ENCODE peak calls at places on chromosomes 11 and 22, in five cellular contexts. One of them, this sample, is unnamed.
A peak's percentile ranks its signal among the peaks of the same experiment; 100 is the strongest.

GRCh38 chr11:65403607-65404121 is 17.2 kb downstream of the FRMD8 start:
- DNase-seq in fibroblast of the aortic adventitia: no peak
- DNase-seq in H1: no peak
- DNase-seq in astrocyte of the spinal cord: no peak
- DNase-seq in cardiac fibroblast: no peak
- DNase-seq in this sample: no peak

GRCh38 chr22:44963832-44964721 is 45.7 kb downstream of the PHF21B start:
- DNase-seq in fibroblast of the aortic adventitia: no peak
- DNase-seq in H1: no peak
- DNase-seq in astrocyte of the spinal cord: no peak
- DNase-seq in cardiac fibroblast: no peak
- DNase-seq in this sample: no peak

GRCh38 chr22:38760477-38761201 is 4.8 kb upstream of the SUN2 start:
- DNase-seq in fibroblast of the aortic adventitia: peak; percentile 15
- DNase-seq in H1: no peak
- DNase-seq in astrocyte of the spinal cord: no peak
- DNase-seq in cardiac fibroblast: peak; percentile 72
- DNase-seq in this sample: no peak

GRCh38 chr11:14424096-14424495 is 65.1 kb upstream of the RRAS2 start:
- DNase-seq in fibroblast of the aortic adventitia: peak; percentile 41
- DNase-seq in H1: no peak
- DNase-seq in astrocyte of the spinal cord: peak; percentile 59
- DNase-seq in cardiac fibroblast: peak; percentile 83
- DNase-seq in this sample: no peak

GRCh38 chr11:67280791-67281551 is 8.1 kb upstream of the ANKRD13D start:
- DNase-seq in fibroblast of the aortic adventitia: no peak
- DNase-seq in H1: no peak
- DNase-seq in astrocyte of the spinal cord: no peak
- DNase-seq in cardiac fibroblast: no peak
- DNase-seq in this sample: no peak

GRCh38 chr11:8717876-8718753 is 35.5 kb downstream of the RPL27A start:
- DNase-seq in fibroblast of the aortic adventitia: peak; percentile 89
- DNase-seq in H1: no peak
- DNase-seq in astrocyte of the spinal cord: peak; percentile 89
- DNase-seq in cardiac fibroblast: peak; percentile 76
- DNase-seq in this sample: no peak

GRCh38 chr11:76770642-76771445 is 12.3 kb upstream of the TSKU start:
- DNase-seq in fibroblast of the aortic adventitia: peak; percentile 89
- DNase-seq in H1: no peak
- DNase-seq in astrocyte of the spinal cord: peak; percentile 98
- DNase-seq in cardiac fibroblast: peak; percentile 95
- DNase-seq in this sample: no peak

GRCh38 chr22:17120711-17121234 is 387 bp downstream of the TMEM121B start:
- DNase-seq in fibroblast of the aortic adventitia: no peak
- DNase-seq in H1: no peak
- DNase-seq in astrocyte of the spinal cord: no peak
- DNase-seq in cardiac fibroblast: no peak
- DNase-seq in this sample: peak; percentile 59

GRCh38 chr22:31625661-31626426 is 36.2 kb downstream of the PISD start:
- DNase-seq in fibroblast of the aortic adventitia: peak; percentile 43
- DNase-seq in H1: no peak
- DNase-seq in astrocyte of the spinal cord: peak; percentile 23
- DNase-seq in cardiac fibroblast: peak; percentile 50
- DNase-seq in this sample: peak; percentile 63

GRCh38 chr11:57901756-57902155 is 121.9 kb upstream of the OR9Q1 start:
- DNase-seq in fibroblast of the aortic adventitia: no peak
- DNase-seq in H1: no peak
- DNase-seq in astrocyte of the spinal cord: no peak
- DNase-seq in cardiac fibroblast: no peak
- DNase-seq in this sample: no peak

GRCh38 chr11:70810131-70810530 is 411.8 kb downstream of the CTTN start:
- DNase-seq in fibroblast of the aortic adventitia: no peak
- DNase-seq in H1: no peak
- DNase-seq in astrocyte of the spinal cord: no peak
- DNase-seq in cardiac fibroblast: no peak
- DNase-seq in this sample: no peak

GRCh38 chr11:70811483-70811882 is 413.2 kb downstream of the CTTN start:
- DNase-seq in fibroblast of the aortic adventitia: no peak
- DNase-seq in H1: no peak
- DNase-seq in astrocyte of the spinal cord: no peak
- DNase-seq in cardiac fibroblast: no peak
- DNase-seq in this sample: no peak

GRCh38 chr11:70812472-70812871 is 414.1 kb downstream of the CTTN start:
- DNase-seq in fibroblast of the aortic adventitia: no peak
- DNase-seq in H1: no peak
- DNase-seq in astrocyte of the spinal cord: no peak
- DNase-seq in cardiac fibroblast: no peak
- DNase-seq in this sample: no peak

GRCh38 chr11:70813651-70814050 is 415.3 kb downstream of the CTTN start:
- DNase-seq in fibroblast of the aortic adventitia: no peak
- DNase-seq in H1: no peak
- DNase-seq in astrocyte of the spinal cord: no peak
- DNase-seq in cardiac fibroblast: no peak
- DNase-seq in this sample: no peak

DNA sequence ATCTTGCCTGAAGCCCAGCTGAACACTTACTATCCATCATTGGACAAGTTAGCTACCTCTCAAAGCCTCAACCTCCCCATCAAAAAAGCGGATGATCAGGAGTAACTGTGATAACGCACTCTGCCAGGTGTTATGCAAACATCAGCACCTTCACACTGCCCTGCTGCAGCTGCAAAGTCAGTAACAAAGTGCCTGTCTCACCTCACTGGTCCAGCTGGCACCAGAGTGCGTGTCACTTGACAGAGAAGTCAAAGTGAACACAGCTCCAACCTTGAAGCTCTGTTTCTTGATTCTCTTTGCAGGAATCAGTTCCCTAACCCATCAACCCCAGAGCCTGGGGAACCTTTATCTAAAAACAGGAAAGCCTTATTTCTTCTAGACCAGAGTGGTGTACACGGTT is 413.6 kb downstream of the CTTN start:
- DNase-seq in fibroblast of the aortic adventitia: no peak
- DNase-seq in H1: no peak
- DNase-seq in astrocyte of the spinal cord: no peak
- DNase-seq in cardiac fibroblast: no peak
- DNase-seq in this sample: no peak
- H3K4me3 ChIP-seq in fibroblast of the aortic adventitia: no peak overlapping the region
- H3K4me3 ChIP-seq in H1: no peak overlapping the region
- H3K4me3 ChIP-seq in astrocyte of the spinal cord: no peak overlapping the region
- H3K4me3 ChIP-seq in cardiac fibroblast: no peak overlapping the region
- H3K4me3 ChIP-seq in this sample: no peak overlapping the region

GRCh38 chr11:13238879-13239514 is 38.6 kb upstream of the BMAL1 start:
- DNase-seq in fibroblast of the aortic adventitia: peak; percentile 67
- DNase-seq in H1: no peak
- DNase-seq in astrocyte of the spinal cord: peak; percentile 33
- DNase-seq in cardiac fibroblast: peak; percentile 66
- DNase-seq in this sample: no peak
- H3K4me3 ChIP-seq in fibroblast of the aortic adventitia: no peak overlapping the region
- H3K4me3 ChIP-seq in H1: no peak overlapping the region
- H3K4me3 ChIP-seq in astrocyte of the spinal cord: no peak overlapping the region
- H3K4me3 ChIP-seq in cardiac fibroblast: no peak overlapping the region
- H3K4me3 ChIP-seq in this sample: no peak overlapping the region

GRCh38 chr22:21643533-21644357 is 1.6 kb downstream of the SDF2L1 start:
- DNase-seq in fibroblast of the aortic adventitia: no peak
- DNase-seq in H1: no peak
- DNase-seq in astrocyte of the spinal cord: no peak
- DNase-seq in cardiac fibroblast: no peak
- DNase-seq in this sample: no peak
- H3K4me3 ChIP-seq in fibroblast of the aortic adventitia: peak overlapping the region; percentile 82
- H3K4me3 ChIP-seq in H1: no peak overlapping the region
- H3K4me3 ChIP-seq in astrocyte of the spinal cord: no peak overlapping the region
- H3K4me3 ChIP-seq in cardiac fibroblast: peak overlapping the region; percentile 86
- H3K4me3 ChIP-seq in this sample: peak overlapping the region; percentile 66

GRCh38 chr22:23752090-23752691 is 1.3 kb upstream of the ZNF70 start:
- DNase-seq in fibroblast of the aortic adventitia: no peak
- DNase-seq in H1: no peak
- DNase-seq in astrocyte of the spinal cord: no peak
- DNase-seq in cardiac fibroblast: no peak
- DNase-seq in this sample: no peak
- H3K4me3 ChIP-seq in fibroblast of the aortic adventitia: no peak overlapping the region
- H3K4me3 ChIP-seq in H1: peak overlapping the region; percentile 56
- H3K4me3 ChIP-seq in astrocyte of the spinal cord: no peak overlapping the region
- H3K4me3 ChIP-seq in cardiac fibroblast: no peak overlapping the region
- H3K4me3 ChIP-seq in this sample: no peak overlapping the region

DNA sequence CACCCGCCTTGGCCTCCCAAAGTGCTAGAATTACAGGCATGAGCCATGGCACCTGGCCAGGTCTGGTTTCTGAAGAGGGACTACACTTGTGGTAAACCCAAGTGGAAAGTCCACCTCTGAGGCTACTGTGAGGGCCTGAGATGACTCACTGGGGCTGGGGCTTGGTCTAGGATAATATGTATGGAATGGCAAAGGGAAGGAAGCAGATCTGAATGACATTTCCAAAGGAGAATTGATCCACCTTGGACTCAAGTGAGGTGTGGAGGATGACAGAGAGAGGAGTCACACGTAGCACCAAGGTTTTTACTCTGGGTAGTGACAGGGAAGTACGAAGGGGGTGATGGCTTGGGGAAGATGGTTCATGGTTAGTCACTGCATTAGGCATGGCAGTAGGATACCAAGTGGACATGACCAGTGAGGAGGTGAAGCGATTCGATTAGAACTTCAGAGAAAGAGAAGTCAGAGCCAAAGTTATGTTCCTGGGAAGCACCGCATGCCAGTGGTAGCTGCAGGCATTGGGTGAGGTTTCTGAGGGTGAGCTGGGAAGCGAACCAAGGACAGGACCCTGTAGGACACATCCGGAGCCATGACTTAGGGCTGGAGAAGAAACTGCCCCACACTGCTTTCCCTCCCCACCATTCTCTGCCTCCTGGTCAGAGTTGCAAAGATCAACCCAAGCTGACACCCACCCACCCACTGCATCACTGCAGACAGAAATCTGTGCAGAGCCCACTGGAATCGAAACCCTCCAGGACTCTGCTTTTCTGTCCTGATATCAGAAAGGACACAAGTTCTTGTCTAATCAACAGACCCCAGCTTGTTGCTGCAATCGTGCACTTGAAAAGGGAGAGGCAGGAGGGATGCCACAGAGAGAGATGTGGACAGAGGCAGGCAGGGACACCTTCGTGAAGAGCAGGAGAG is 13.0 kb upstream of the BCL9L start:
- DNase-seq in fibroblast of the aortic adventitia: peak; percentile 51
- DNase-seq in H1: no peak
- DNase-seq in astrocyte of the spinal cord: peak; percentile 83
- DNase-seq in cardiac fibroblast: peak; percentile 65
- DNase-seq in this sample: no peak
- H3K4me3 ChIP-seq in fibroblast of the aortic adventitia: no peak overlapping the region
- H3K4me3 ChIP-seq in H1: no peak overlapping the region
- H3K4me3 ChIP-seq in astrocyte of the spinal cord: no peak overlapping the region
- H3K4me3 ChIP-seq in cardiac fibroblast: no peak overlapping the region
- H3K4me3 ChIP-seq in this sample: no peak overlapping the region

GRCh38 chr22:46238541-46238940 is 11.6 kb downstream of the CDPF1 start:
- DNase-seq in fibroblast of the aortic adventitia: no peak
- DNase-seq in H1: no peak
- DNase-seq in astrocyte of the spinal cord: no peak
- DNase-seq in cardiac fibroblast: no peak
- DNase-seq in this sample: no peak

GRCh38 chr22:46240917-46241316 is 9.2 kb downstream of the CDPF1 start:
- DNase-seq in fibroblast of the aortic adventitia: no peak
- DNase-seq in H1: no peak
- DNase-seq in astrocyte of the spinal cord: no peak
- DNase-seq in cardiac fibroblast: no peak
- DNase-seq in this sample: no peak

GRCh38 chr22:46240506-46240905 is 9.6 kb downstream of the CDPF1 start:
- DNase-seq in fibroblast of the aortic adventitia: no peak
- DNase-seq in H1: no peak
- DNase-seq in astrocyte of the spinal cord: no peak
- DNase-seq in cardiac fibroblast: no peak
- DNase-seq in this sample: no peak

GRCh38 chr22:46240073-46240472 is 10.0 kb downstream of the CDPF1 start:
- DNase-seq in fibroblast of the aortic adventitia: no peak
- DNase-seq in H1: no peak
- DNase-seq in astrocyte of the spinal cord: no peak
- DNase-seq in cardiac fibroblast: no peak
- DNase-seq in this sample: no peak

GRCh38 chr22:46239261-46240048 is 10.6 kb downstream of the CDPF1 start:
- DNase-seq in fibroblast of the aortic adventitia: no peak
- DNase-seq in H1: no peak
- DNase-seq in astrocyte of the spinal cord: no peak
- DNase-seq in cardiac fibroblast: no peak
- DNase-seq in this sample: no peak
- H3K4me3 ChIP-seq in fibroblast of the aortic adventitia: no peak overlapping the region
- H3K4me3 ChIP-seq in H1: no peak overlapping the region
- H3K4me3 ChIP-seq in astrocyte of the spinal cord: no peak overlapping the region
- H3K4me3 ChIP-seq in cardiac fibroblast: no peak overlapping the region
- H3K4me3 ChIP-seq in this sample: no peak overlapping the region

GRCh38 chr11:47071341-47071740 is 105.3 kb downstream of the ARFGAP2 start:
- DNase-seq in fibroblast of the aortic adventitia: no peak
- DNase-seq in H1: no peak
- DNase-seq in astrocyte of the spinal cord: no peak
- DNase-seq in cardiac fibroblast: no peak
- DNase-seq in this sample: no peak
- H3K4me3 ChIP-seq in fibroblast of the aortic adventitia: no peak overlapping the region
- H3K4me3 ChIP-seq in H1: no peak overlapping the region
- H3K4me3 ChIP-seq in astrocyte of the spinal cord: no peak overlapping the region
- H3K4me3 ChIP-seq in cardiac fibroblast: no peak overlapping the region
- H3K4me3 ChIP-seq in this sample: no peak overlapping the region

DNA sequence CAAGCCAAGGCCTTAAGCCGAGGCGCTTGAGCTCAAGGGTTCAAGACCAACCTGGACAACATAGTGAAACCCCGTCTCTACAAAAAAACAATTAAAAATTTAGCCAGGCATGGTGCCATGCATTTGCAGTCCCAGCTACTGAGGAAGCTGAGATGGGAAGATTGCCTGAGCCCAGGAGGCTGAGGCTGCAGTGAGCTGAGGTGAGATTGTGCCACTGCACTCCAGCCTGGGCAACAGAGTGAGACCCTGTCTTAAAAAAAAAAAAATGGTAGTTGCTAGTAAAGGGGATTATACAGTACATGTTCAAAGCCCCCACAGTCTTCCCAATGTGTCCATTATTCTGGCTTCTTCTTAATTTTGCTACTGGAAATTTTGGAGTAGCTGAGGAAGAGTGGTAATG is 18.2 kb downstream of the CABIN1 start:
- DNase-seq in fibroblast of the aortic adventitia: no peak
- DNase-seq in H1: no peak
- DNase-seq in astrocyte of the spinal cord: no peak
- DNase-seq in cardiac fibroblast: no peak
- DNase-seq in this sample: no peak
- H3K4me3 ChIP-seq in fibroblast of the aortic adventitia: no peak overlapping the region
- H3K4me3 ChIP-seq in H1: no peak overlapping the region
- H3K4me3 ChIP-seq in astrocyte of the spinal cord: no peak overlapping the region
- H3K4me3 ChIP-seq in cardiac fibroblast: no peak overlapping the region
- H3K4me3 ChIP-seq in this sample: no peak overlapping the region

GRCh38 chr11:68398870-68399865 is 61.4 kb upstream of the PPP6R3 start:
- DNase-seq in fibroblast of the aortic adventitia: peak; percentile 17
- DNase-seq in H1: no peak
- DNase-seq in astrocyte of the spinal cord: no peak
- DNase-seq in cardiac fibroblast: no peak
- DNase-seq in this sample: no peak
- H3K4me3 ChIP-seq in fibroblast of the aortic adventitia: no peak overlapping the region
- H3K4me3 ChIP-seq in H1: no peak overlapping the region
- H3K4me3 ChIP-seq in astrocyte of the spinal cord: no peak overlapping the region
- H3K4me3 ChIP-seq in cardiac fibroblast: no peak overlapping the region
- H3K4me3 ChIP-seq in this sample: no peak overlapping the region

DNA sequence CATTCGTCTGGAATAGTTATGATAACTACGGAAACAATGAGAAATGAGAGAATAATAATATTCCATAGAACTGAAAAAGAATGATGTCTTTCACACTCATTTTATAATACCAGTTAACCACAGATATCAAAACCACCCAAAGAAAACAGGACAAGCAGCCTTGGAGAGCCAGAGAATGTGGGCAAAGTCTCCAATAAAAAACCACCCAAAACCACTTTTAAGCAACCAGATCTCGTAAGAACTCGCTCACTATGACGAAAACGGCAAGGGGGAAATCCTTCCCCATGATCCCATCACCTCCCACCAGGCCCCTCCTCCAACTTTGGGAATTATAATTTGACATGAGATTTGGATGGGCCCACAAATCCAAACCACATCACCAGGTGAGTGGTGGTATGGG is 60.8 kb downstream of the ARHGAP32 start:
- DNase-seq in fibroblast of the aortic adventitia: no peak
- DNase-seq in H1: no peak
- DNase-seq in astrocyte of the spinal cord: peak; percentile 42
- DNase-seq in cardiac fibroblast: no peak
- DNase-seq in this sample: no peak
- H3K4me3 ChIP-seq in fibroblast of the aortic adventitia: no peak overlapping the region
- H3K4me3 ChIP-seq in H1: no peak overlapping the region
- H3K4me3 ChIP-seq in astrocyte of the spinal cord: no peak overlapping the region
- H3K4me3 ChIP-seq in cardiac fibroblast: no peak overlapping the region
- H3K4me3 ChIP-seq in this sample: no peak overlapping the region

This sample was measured in neuronal stem cell.